ENCODE peak calls at places on chromosomes 3 and 15, in ten cellular contexts. E is transverse colon, I is vagina, Q is endothelial cell of umbilical vein, N is GM12878, V is GM23338, M is breast epithelium, P is prostate gland, K is spleen, T is sigmoid colon. Z is an unnamed sample.
A peak's percentile ranks its signal among the peaks of the same experiment; 100 is the strongest.

GRCh38 chr3:13841141-13841540 is 38.7 kb downstream of the WNT7A start:
- DNase-seq in P (no peak), E (no peak), T (no peak), Q (no peak), I (no peak), M (no peak), K (peak; percentile 12), N (no peak), V (no peak), Z (no peak)

GRCh38 chr3:30112904-30113484 is 493.4 kb upstream of the TGFBR2 start:
- DNase-seq in M (no peak), E (no peak), P (no peak), K (no peak), T (no peak), I (no peak), N (no peak), Q (peak; percentile 76), V (peak; percentile 71), Z (peak; percentile 10)

GRCh38 chr3:40458473-40458872 is 1.3 kb downstream of the RPL14 start:
- DNase-seq in T (no peak), V (no peak), E (no peak), I (no peak), M (no peak), N (no peak), K (no peak), Q (no peak), P (no peak), Z (no peak)

GRCh38 chr3:13277860-13278531 is 142.1 kb downstream of the NUP210 start:
- DNase-seq in T (peak; percentile 58), V (no peak), N (no peak), K (peak; percentile 53), P (peak; percentile 42), Q (no peak), E (no peak), M (peak; percentile 38), I (no peak), Z (no peak)

GRCh38 chr3:86766331-86766730 is 224.6 kb downstream of the VGLL3 start:
- DNase-seq in I (no peak), Q (no peak), N (no peak), P (no peak), K (no peak), V (no peak), M (no peak), E (no peak), T (no peak), Z (no peak)

GRCh38 chr3:112303811-112304325 is 9.9 kb upstream of the SLC9C1 start:
- DNase-seq in T (no peak), Q (peak; percentile 53), E (no peak), P (no peak), V (peak; percentile 53), I (no peak), N (no peak), K (no peak), M (no peak), Z (no peak)

GRCh38 chr3:147656023-147656422 is 246.9 kb downstream of the ZIC1 start:
- DNase-seq in N (no peak), Q (no peak), P (no peak), E (no peak), I (no peak), V (no peak), T (no peak), M (no peak), K (no peak), Z (no peak)

GRCh38 chr15:100310511-100310910 is 31.3 kb downstream of the ADAMTS17 start:
- DNase-seq in M (no peak), Q (no peak), E (no peak), V (no peak), I (no peak), N (no peak), P (peak; percentile 25), T (no peak), K (no peak), Z (no peak)

GRCh38 chr3:196016485-196016884 is 65.4 kb downstream of the TFRC start:
- DNase-seq in M (no peak), I (no peak), N (no peak), P (no peak), E (no peak), T (no peak), Q (no peak), K (no peak), V (no peak), Z (no peak)

GRCh38 chr3:184637705-184638104 is 74.2 kb downstream of the MAGEF1 start:
- DNase-seq in Q (no peak), I (no peak), K (no peak), M (no peak), N (no peak), E (no peak), T (no peak), V (no peak), P (no peak), Z (no peak)

GRCh38 chr3:39804951-39805350 is 4.5 kb upstream of the MYRIP start:
- DNase-seq in P (no peak), Q (peak; percentile 8), I (no peak), N (no peak), T (no peak), V (no peak), M (no peak), E (no peak), K (no peak), Z (no peak)

GRCh38 chr3:179624471-179624870 is 19.9 kb downstream of the NDUFB5 start:
- DNase-seq in K (no peak), T (no peak), V (no peak), Q (no peak), N (no peak), I (no peak), M (no peak), E (no peak), P (no peak), Z (no peak)

GRCh38 chr3:105763674-105764036 is 105.2 kb downstream of the CBLB start:
- DNase-seq in E (no peak), V (no peak), N (no peak), I (no peak), Q (no peak), T (no peak), M (no peak), K (no peak), P (no peak), Z (no peak)

DNA sequence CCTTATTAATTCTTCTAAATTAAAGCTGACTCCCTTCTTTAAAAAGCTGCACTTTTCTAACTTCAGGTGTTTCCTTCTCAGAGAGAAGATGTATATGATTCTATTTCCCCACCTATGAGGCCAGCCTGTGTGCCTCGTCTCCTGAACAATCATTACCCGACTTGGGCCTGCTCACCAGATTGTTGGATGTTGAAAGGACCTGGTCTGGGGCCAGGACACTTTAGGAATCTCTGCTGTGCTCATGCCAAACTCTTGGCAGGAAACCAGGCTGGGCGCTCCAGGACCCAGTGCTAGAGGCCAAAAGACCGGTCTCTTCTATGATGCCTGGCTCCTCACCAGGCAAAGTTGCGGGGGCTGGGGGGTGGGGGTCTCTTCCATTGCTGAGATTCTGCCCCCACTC is 16.9 kb upstream of the LRRC31 start:
- DNase-seq in T (peak; percentile 83), E (no peak), K (no peak), I (no peak), Q (no peak), P (peak; percentile 63), N (no peak), V (peak; percentile 22), M (peak; percentile 52), Z (no peak)
- TF ChIP-seq POLR2AphosphoS5 in T (no peak), E (no peak), K (no peak), I (no peak), Q (no peak), P (no peak), N (no peak), V (no peak), M (no peak), Z (no peak)

GRCh38 chr3:11161666-11162065 is 7.4 kb downstream of the HRH1 start:
- DNase-seq in Q (no peak), P (no peak), I (no peak), K (no peak), M (no peak), N (no peak), E (no peak), T (no peak), V (peak; percentile 47), Z (no peak)

GRCh38 chr3:11157406-11157805 is 3.1 kb downstream of the HRH1 start:
- DNase-seq in K (peak; percentile 1), P (no peak), T (no peak), M (no peak), Q (no peak), I (no peak), N (no peak), E (no peak), V (no peak), Z (no peak)

GRCh38 chr3:11162401-11163345 is 8.4 kb downstream of the HRH1 start:
- DNase-seq in N (no peak), K (peak; percentile 29), M (no peak), V (no peak), I (no peak), E (no peak), T (peak; percentile 45), Q (no peak), P (no peak), Z (no peak)

GRCh38 chr3:11156026-11156410 is 1.7 kb downstream of the HRH1 start:
- DNase-seq in P (no peak), T (no peak), V (no peak), K (peak; percentile 23), M (no peak), N (no peak), E (no peak), I (no peak), Q (no peak), Z (no peak)

GRCh38 chr3:11159421-11159904 is 5.2 kb downstream of the HRH1 start:
- DNase-seq in P (no peak), M (no peak), Q (no peak), K (peak; percentile 22), E (peak; percentile 26), I (no peak), T (peak; percentile 87), N (no peak), V (peak; percentile 27), Z (no peak)
- H3K4me1 ChIP-seq in P (peaks cover 2% of the 10 kb centered on the region), M (no peaks in the 10 kb centered on the region), Q (peaks cover 13% of the 10 kb centered on the region), K (no peaks in the 10 kb centered on the region), E (no peaks in the 10 kb centered on the region), I (peaks cover 44% of the 10 kb centered on the region), T (peaks cover 41% of the 10 kb centered on the region), N (no peaks in the 10 kb centered on the region), V (peaks cover 5% of the 10 kb centered on the region), Z (peaks cover 3% of the 10 kb centered on the region)

GRCh38 chr15:90174140-90174891 is 26.8 kb upstream of the SEMA4B start:
- DNase-seq in I (no peak), P (peak; percentile 93), N (no peak), E (peak; percentile 80), K (no peak), V (peak; percentile 39), M (peak; percentile 91), T (peak; percentile 99), Q (peak; percentile 43), Z (no peak)
- TF ChIP-seq POLR2AphosphoS5 in I (peak; percentile 80), P (peak; percentile 87), N (no peak), E (peak; percentile 75), K (peak; percentile 63), V (no peak), M (no peak), T (peak; percentile 92), Q (no peak), Z (peak; percentile 75)

GRCh38 chr3:146374146-146374545 is 95.2 kb downstream of the PLSCR2 start:
- DNase-seq in Q (no peak), K (no peak), N (no peak), V (no peak), I (no peak), M (no peak), E (no peak), T (no peak), P (no peak), Z (no peak)

GRCh38 chr3:146371902-146372301 is 97.5 kb downstream of the PLSCR2 start:
- DNase-seq in T (no peak), Q (no peak), N (no peak), I (no peak), E (no peak), M (no peak), K (no peak), P (no peak), V (no peak), Z (no peak)

GRCh38 chr3:146368882-146369523 is 100.4 kb downstream of the PLSCR2 start:
- DNase-seq in V (no peak), Q (no peak), M (no peak), E (no peak), I (no peak), N (no peak), T (no peak), P (no peak), K (no peak), Z (no peak)
- H3K4me1 ChIP-seq in V (peaks cover 12% of the 10 kb centered on the region), Q (no peaks in the 10 kb centered on the region), M (no peaks in the 10 kb centered on the region), E (no peaks in the 10 kb centered on the region), I (no peaks in the 10 kb centered on the region), N (no peaks in the 10 kb centered on the region), T (no peaks in the 10 kb centered on the region), P (no peaks in the 10 kb centered on the region), K (no peaks in the 10 kb centered on the region), Z (no peaks in the 10 kb centered on the region)